ENCODE peak calls at places on chromosomes 3 and 15, in seven cellular contexts. One of them, this sample, is unnamed.
A peak's percentile ranks its signal among the peaks of the same experiment; 100 is the strongest.

GRCh38 chr15:66129561-66129960 is 124.0 kb downstream of the MEGF11 start:
- DNase-seq in HCT116: no peak
- DNase-seq in B cell: no peak
- DNase-seq in lower lobe of right lung: no peak
- DNase-seq in neural progenitor cell: no peak
- DNase-seq in WERI-Rb-1: no peak
- DNase-seq in cardiac muscle cell: no peak
- DNase-seq in this sample: no peak

GRCh38 chr3:52171577-52172261 is 17.5 kb upstream of the POC1A start:
- DNase-seq in HCT116: peak; percentile 27
- DNase-seq in B cell: peak; percentile 10
- DNase-seq in lower lobe of right lung: peak; percentile 22
- DNase-seq in neural progenitor cell: no peak
- DNase-seq in WERI-Rb-1: peak; percentile 70
- DNase-seq in cardiac muscle cell: no peak
- DNase-seq in this sample: no peak

GRCh38 chr3:179000144-179000543 is 71.5 kb downstream of the ZMAT3 start:
- DNase-seq in HCT116: no peak
- DNase-seq in B cell: no peak
- DNase-seq in lower lobe of right lung: no peak
- DNase-seq in neural progenitor cell: no peak
- DNase-seq in WERI-Rb-1: no peak
- DNase-seq in cardiac muscle cell: no peak
- DNase-seq in this sample: no peak

GRCh38 chr3:44984335-44984734 is 8.3 kb downstream of the EXOSC7 start:
- DNase-seq in HCT116: no peak
- DNase-seq in B cell: no peak
- DNase-seq in lower lobe of right lung: no peak
- DNase-seq in neural progenitor cell: no peak
- DNase-seq in WERI-Rb-1: no peak
- DNase-seq in cardiac muscle cell: no peak
- DNase-seq in this sample: no peak

GRCh38 chr15:65494066-65494465 is 23.4 kb downstream of the DPP8 start:
- DNase-seq in HCT116: no peak
- DNase-seq in B cell: no peak
- DNase-seq in lower lobe of right lung: no peak
- DNase-seq in neural progenitor cell: no peak
- DNase-seq in WERI-Rb-1: no peak
- DNase-seq in cardiac muscle cell: no peak
- DNase-seq in this sample: no peak

GRCh38 chr15:90671216-90671615 is 45.9 kb upstream of the BLM start:
- DNase-seq in HCT116: no peak
- DNase-seq in B cell: no peak
- DNase-seq in lower lobe of right lung: no peak
- DNase-seq in neural progenitor cell: no peak
- DNase-seq in WERI-Rb-1: no peak
- DNase-seq in cardiac muscle cell: no peak
- DNase-seq in this sample: no peak

GRCh38 chr3:14431928-14432834 is 29.8 kb downstream of the SLC6A6 start:
- DNase-seq in HCT116: peak; percentile 74
- DNase-seq in B cell: peak; percentile 84
- DNase-seq in lower lobe of right lung: peak; percentile 96
- DNase-seq in neural progenitor cell: no peak
- DNase-seq in WERI-Rb-1: no peak
- DNase-seq in cardiac muscle cell: peak; percentile 49
- DNase-seq in this sample: peak; percentile 46

GRCh38 chr3:122415104-122415744 is 638 bp downstream of the WDR5B start:
- DNase-seq in HCT116: peak; percentile 52
- DNase-seq in B cell: peak; percentile 27
- DNase-seq in lower lobe of right lung: no peak
- DNase-seq in neural progenitor cell: peak; percentile 67
- DNase-seq in WERI-Rb-1: peak; percentile 14
- DNase-seq in cardiac muscle cell: peak; percentile 57
- DNase-seq in this sample: no peak

GRCh38 chr3:65268411-65268810 is 580.6 kb upstream of the ADAMTS9 start:
- DNase-seq in HCT116: no peak
- DNase-seq in B cell: no peak
- DNase-seq in lower lobe of right lung: no peak
- DNase-seq in neural progenitor cell: no peak
- DNase-seq in WERI-Rb-1: no peak
- DNase-seq in cardiac muscle cell: no peak
- DNase-seq in this sample: no peak

GRCh38 chr3:159764211-159765024 is 224.2 kb upstream of the IL12A start:
- DNase-seq in HCT116: no peak
- DNase-seq in B cell: peak; percentile 67
- DNase-seq in lower lobe of right lung: peak; percentile 69
- DNase-seq in neural progenitor cell: peak; percentile 83
- DNase-seq in WERI-Rb-1: peak; percentile 56
- DNase-seq in cardiac muscle cell: no peak
- DNase-seq in this sample: peak; percentile 65

GRCh38 chr3:12503126-12503952 is 19.1 kb downstream of the TSEN2 start:
- DNase-seq in HCT116: no peak
- DNase-seq in B cell: no peak
- DNase-seq in lower lobe of right lung: peak; percentile 62
- DNase-seq in neural progenitor cell: no peak
- DNase-seq in WERI-Rb-1: no peak
- DNase-seq in cardiac muscle cell: no peak
- DNase-seq in this sample: no peak

GRCh38 chr15:101320501-101321052 is 25.5 kb upstream of the SNRPA1 start:
- DNase-seq in HCT116: no peak
- DNase-seq in B cell: peak; percentile 47
- DNase-seq in lower lobe of right lung: peak; percentile 84
- DNase-seq in neural progenitor cell: peak; percentile 71
- DNase-seq in WERI-Rb-1: peak; percentile 86
- DNase-seq in cardiac muscle cell: peak; percentile 30
- DNase-seq in this sample: no peak
- TF ChIP-seq CTCF in HCT116: no peak
- TF ChIP-seq CTCF in B cell: peak; percentile 24
- TF ChIP-seq CTCF in lower lobe of right lung: peak; percentile 48
- TF ChIP-seq CTCF in neural progenitor cell: peak; percentile 58
- TF ChIP-seq CTCF in WERI-Rb-1: peak; percentile 84
- TF ChIP-seq CTCF in cardiac muscle cell: peak; percentile 51
- TF ChIP-seq CTCF in this sample: no peak

GRCh38 chr15:81190922-81191507 is 5.7 kb upstream of the IL16 start:
- DNase-seq in HCT116: no peak
- DNase-seq in B cell: no peak
- DNase-seq in lower lobe of right lung: no peak
- DNase-seq in neural progenitor cell: no peak
- DNase-seq in WERI-Rb-1: no peak
- DNase-seq in cardiac muscle cell: no peak
- DNase-seq in this sample: no peak

GRCh38 chr15:81185896-81186295 is 10.8 kb upstream of the IL16 start:
- DNase-seq in HCT116: no peak
- DNase-seq in B cell: no peak
- DNase-seq in lower lobe of right lung: no peak
- DNase-seq in neural progenitor cell: no peak
- DNase-seq in WERI-Rb-1: no peak
- DNase-seq in cardiac muscle cell: no peak
- DNase-seq in this sample: no peak

GRCh38 chr15:81188354-81188753 is 8.3 kb upstream of the IL16 start:
- DNase-seq in HCT116: no peak
- DNase-seq in B cell: no peak
- DNase-seq in lower lobe of right lung: no peak
- DNase-seq in neural progenitor cell: no peak
- DNase-seq in WERI-Rb-1: no peak
- DNase-seq in cardiac muscle cell: no peak
- DNase-seq in this sample: no peak

GRCh38 chr15:81191701-81192100 is 5.0 kb upstream of the IL16 start:
- DNase-seq in HCT116: no peak
- DNase-seq in B cell: no peak
- DNase-seq in lower lobe of right lung: no peak
- DNase-seq in neural progenitor cell: no peak
- DNase-seq in WERI-Rb-1: no peak
- DNase-seq in cardiac muscle cell: no peak
- DNase-seq in this sample: no peak

GRCh38 chr15:81189583-81190283 is 6.9 kb upstream of the IL16 start:
- DNase-seq in HCT116: no peak
- DNase-seq in B cell: no peak
- DNase-seq in lower lobe of right lung: peak; percentile 66
- DNase-seq in neural progenitor cell: no peak
- DNase-seq in WERI-Rb-1: no peak
- DNase-seq in cardiac muscle cell: no peak
- DNase-seq in this sample: no peak
- TF ChIP-seq CTCF in HCT116: no peak
- TF ChIP-seq CTCF in B cell: no peak
- TF ChIP-seq CTCF in lower lobe of right lung: no peak
- TF ChIP-seq CTCF in neural progenitor cell: no peak
- TF ChIP-seq CTCF in WERI-Rb-1: no peak
- TF ChIP-seq CTCF in cardiac muscle cell: no peak
- TF ChIP-seq CTCF in this sample: no peak

GRCh38 chr3:194337965-194338753 is 13.0 kb downstream of the CPN2 start:
- DNase-seq in HCT116: no peak
- DNase-seq in B cell: no peak
- DNase-seq in lower lobe of right lung: no peak
- DNase-seq in neural progenitor cell: no peak
- DNase-seq in WERI-Rb-1: no peak
- DNase-seq in cardiac muscle cell: no peak
- DNase-seq in this sample: no peak

GRCh38 chr3:194336601-194337355 is 14.3 kb downstream of the CPN2 start:
- DNase-seq in HCT116: no peak
- DNase-seq in B cell: no peak
- DNase-seq in lower lobe of right lung: no peak
- DNase-seq in neural progenitor cell: no peak
- DNase-seq in WERI-Rb-1: no peak
- DNase-seq in cardiac muscle cell: no peak
- DNase-seq in this sample: no peak

GRCh38 chr3:194339836-194340235 is 11.3 kb downstream of the CPN2 start:
- DNase-seq in HCT116: no peak
- DNase-seq in B cell: no peak
- DNase-seq in lower lobe of right lung: no peak
- DNase-seq in neural progenitor cell: no peak
- DNase-seq in WERI-Rb-1: no peak
- DNase-seq in cardiac muscle cell: no peak
- DNase-seq in this sample: no peak

GRCh38 chr3:194340757-194341400 is 10.2 kb downstream of the CPN2 start:
- DNase-seq in HCT116: no peak
- DNase-seq in B cell: no peak
- DNase-seq in lower lobe of right lung: no peak
- DNase-seq in neural progenitor cell: no peak
- DNase-seq in WERI-Rb-1: no peak
- DNase-seq in cardiac muscle cell: no peak
- DNase-seq in this sample: no peak

GRCh38 chr3:194339356-194339755 is 11.8 kb downstream of the CPN2 start:
- DNase-seq in HCT116: no peak
- DNase-seq in B cell: no peak
- DNase-seq in lower lobe of right lung: no peak
- DNase-seq in neural progenitor cell: peak; percentile 51
- DNase-seq in WERI-Rb-1: no peak
- DNase-seq in cardiac muscle cell: no peak
- DNase-seq in this sample: no peak
- TF ChIP-seq CTCF in HCT116: peak; percentile 32
- TF ChIP-seq CTCF in B cell: no peak
- TF ChIP-seq CTCF in lower lobe of right lung: no peak
- TF ChIP-seq CTCF in neural progenitor cell: peak; percentile 65
- TF ChIP-seq CTCF in WERI-Rb-1: peak; percentile 33
- TF ChIP-seq CTCF in cardiac muscle cell: peak; percentile 10
- TF ChIP-seq CTCF in this sample: no peak

GRCh38 chr15:84871428-84871985 is 13.0 kb upstream of the SLC28A1 start:
- DNase-seq in HCT116: no peak
- DNase-seq in B cell: no peak
- DNase-seq in lower lobe of right lung: no peak
- DNase-seq in neural progenitor cell: no peak
- DNase-seq in WERI-Rb-1: no peak
- DNase-seq in cardiac muscle cell: no peak
- DNase-seq in this sample: no peak
- TF ChIP-seq CTCF in HCT116: no peak
- TF ChIP-seq CTCF in B cell: no peak
- TF ChIP-seq CTCF in lower lobe of right lung: no peak
- TF ChIP-seq CTCF in neural progenitor cell: peak; percentile 28
- TF ChIP-seq CTCF in WERI-Rb-1: peak; percentile 49
- TF ChIP-seq CTCF in cardiac muscle cell: no peak
- TF ChIP-seq CTCF in this sample: no peak

DNA sequence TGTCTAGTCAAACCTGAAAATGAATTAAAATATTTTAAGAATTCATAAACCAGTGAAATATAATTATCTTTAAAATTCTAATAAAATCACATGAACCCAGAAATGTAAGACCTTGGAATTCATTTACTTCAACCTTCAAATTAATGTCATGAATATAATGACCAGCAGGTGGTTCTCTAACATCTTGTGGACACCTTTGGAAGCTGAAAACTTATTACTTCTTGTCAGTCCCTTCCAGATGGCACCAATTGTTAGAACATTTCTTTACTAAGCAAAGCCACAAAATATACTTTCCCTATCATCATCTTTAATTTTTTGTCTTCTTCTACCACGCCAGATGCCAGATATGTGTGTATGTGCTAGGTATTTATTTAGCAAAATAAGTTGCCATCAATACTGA is 240.0 kb downstream of the MBNL1 start:
- DNase-seq in HCT116: peak; percentile 33
- DNase-seq in B cell: no peak
- DNase-seq in lower lobe of right lung: no peak
- DNase-seq in neural progenitor cell: no peak
- DNase-seq in WERI-Rb-1: no peak
- DNase-seq in cardiac muscle cell: peak; percentile 19
- DNase-seq in this sample: no peak
- TF ChIP-seq CTCF in HCT116: peak; percentile 40
- TF ChIP-seq CTCF in B cell: peak; percentile 70
- TF ChIP-seq CTCF in lower lobe of right lung: peak; percentile 20
- TF ChIP-seq CTCF in neural progenitor cell: peak; percentile 41
- TF ChIP-seq CTCF in WERI-Rb-1: no peak
- TF ChIP-seq CTCF in cardiac muscle cell: no peak
- TF ChIP-seq CTCF in this sample: peak; percentile 44

This sample was measured in glutamatergic neuron.